ENCODE peak calls at places on chromosomes 16 and 17, in four cellular contexts. One of them, this sample, is unnamed. For H3K27me3 and H3K4me1, the result is how much of the 10 kb centered on the place peaks cover.

GRCh38 chr17:32915108-32915700 is 12.7 kb upstream of the TMEM98 start:
- DNase-seq in astrocyte: no peak
- DNase-seq in lung: peak
- DNase-seq in heart right ventricle: no peak
- DNase-seq in this sample: no peak

GRCh38 chr17:45247429-45248131 is 14.3 kb downstream of the SPATA32 start:
- DNase-seq in lung: peak
- DNase-seq in heart right ventricle: peak
- DNase-seq in astrocyte: peak
- DNase-seq in this sample: peak

GRCh38 chr17:59391026-59391425 is 59.6 kb downstream of the YPEL2 start:
- DNase-seq in lung: no peak
- DNase-seq in heart right ventricle: no peak
- DNase-seq in astrocyte: no peak
- DNase-seq in this sample: no peak

GRCh38 chr17:81459224-81459623 is 53.4 kb downstream of the ACTG1 start:
- DNase-seq in heart right ventricle: peak
- DNase-seq in lung: no peak
- DNase-seq in astrocyte: no peak
- DNase-seq in this sample: no peak

GRCh38 chr17:75835315-75835987 is 8.8 kb downstream of the UNC13D start:
- DNase-seq in lung: no peak
- DNase-seq in astrocyte: no peak
- DNase-seq in heart right ventricle: no peak
- DNase-seq in this sample: no peak

GRCh38 chr17:20123209-20123608 is 114.0 kb downstream of the SPECC1 start:
- DNase-seq in astrocyte: no peak
- DNase-seq in heart right ventricle: no peak
- DNase-seq in lung: no peak
- DNase-seq in this sample: no peak

GRCh38 chr17:4672055-4672630 is 30.7 kb upstream of the ALOX15 start:
- DNase-seq in lung: no peak
- DNase-seq in heart right ventricle: no peak
- DNase-seq in astrocyte: no peak
- DNase-seq in this sample: no peak

GRCh38 chr17:32258383-32259121 is 7.1 kb upstream of the RHBDL3 start:
- DNase-seq in heart right ventricle: no peak
- DNase-seq in astrocyte: no peak
- DNase-seq in lung: no peak
- DNase-seq in this sample: no peak

GRCh38 chr17:43917348-43918025 is 10.2 kb upstream of the MPP2 start:
- DNase-seq in astrocyte: no peak
- DNase-seq in heart right ventricle: peak
- DNase-seq in lung: no peak
- DNase-seq in this sample: no peak

GRCh38 chr17:15341385-15341849 is at the start of gene TEKT3:
- DNase-seq in lung: peak
- DNase-seq in astrocyte: peak
- DNase-seq in heart right ventricle: peak
- DNase-seq in this sample: peak

GRCh38 chr16:30157214-30157613 is 26.2 kb upstream of the CORO1A start:
- DNase-seq in astrocyte: no peak
- DNase-seq in lung: no peak
- DNase-seq in heart right ventricle: no peak
- DNase-seq in this sample: no peak

GRCh38 chr16:88758227-88758943 is 26.6 kb downstream of the PIEZO1 start:
- DNase-seq in lung: no peak
- DNase-seq in heart right ventricle: no peak
- DNase-seq in astrocyte: no peak
- DNase-seq in this sample: no peak

GRCh38 chr17:69869667-69870066 is 205.4 kb upstream of the KCNJ16 start:
- DNase-seq in heart right ventricle: no peak
- DNase-seq in astrocyte: no peak
- DNase-seq in lung: no peak
- DNase-seq in this sample: no peak

GRCh38 chr17:80529904-80530292 is 14.7 kb upstream of the RPTOR start:
- DNase-seq in astrocyte: no peak
- DNase-seq in heart right ventricle: no peak
- DNase-seq in lung: no peak
- DNase-seq in this sample: no peak

GRCh38 chr16:84156342-84156784 is 11.3 kb downstream of the DNAAF1 start:
- DNase-seq in heart right ventricle: no peak
- DNase-seq in astrocyte: peak
- DNase-seq in lung: no peak
- DNase-seq in this sample: no peak

GRCh38 chr17:82873521-82873920 is 33.7 kb upstream of the ZNF750 start:
- DNase-seq in astrocyte: no peak
- DNase-seq in lung: no peak
- DNase-seq in heart right ventricle: no peak
- DNase-seq in this sample: no peak

GRCh38 chr17:35001549-35001948 is 21.2 kb downstream of the LIG3 start:
- DNase-seq in lung: no peak
- DNase-seq in heart right ventricle: no peak
- DNase-seq in astrocyte: no peak
- DNase-seq in this sample: no peak

GRCh38 chr17:65931246-65932149 is 260.4 kb downstream of the CEP112 start:
- DNase-seq in lung: no peak
- DNase-seq in heart right ventricle: peak
- DNase-seq in astrocyte: no peak
- DNase-seq in this sample: no peak

GRCh38 chr16:279531-279930 is 860 bp upstream of the ARHGDIG start:
- DNase-seq in astrocyte: no peak
- DNase-seq in lung: no peak
- DNase-seq in heart right ventricle: no peak
- DNase-seq in this sample: no peak

GRCh38 chr16:280005-280421 is 378 bp upstream of the ARHGDIG start:
- DNase-seq in lung: no peak
- DNase-seq in heart right ventricle: no peak
- DNase-seq in astrocyte: no peak
- DNase-seq in this sample: no peak

GRCh38 chr16:280991-281659 is 734 bp downstream of the ARHGDIG start:
- DNase-seq in heart right ventricle: no peak
- DNase-seq in lung: no peak
- DNase-seq in astrocyte: no peak
- DNase-seq in this sample: no peak

GRCh38 chr16:281660-282249 is 1.2 kb upstream of the PDIA2 start:
- DNase-seq in lung: no peak
- DNase-seq in astrocyte: no peak
- DNase-seq in heart right ventricle: no peak
- DNase-seq in this sample: no peak

GRCh38 chr16:280552-280951 is at the start of gene ARHGDIG:
- DNase-seq in astrocyte: no peak
- DNase-seq in heart right ventricle: no peak
- DNase-seq in lung: no peak
- DNase-seq in this sample: no peak
- H3K27me3 ChIP-seq in astrocyte: under half
- H3K27me3 ChIP-seq in heart right ventricle: under half
- H3K27me3 ChIP-seq in lung: under half
- H3K27me3 ChIP-seq in this sample: under half

GRCh38 chr17:78131172-78132085 is 858 bp downstream of the TMC8 start:
- DNase-seq in lung: no peak
- DNase-seq in astrocyte: no peak
- DNase-seq in heart right ventricle: peak
- DNase-seq in this sample: no peak
- H3K4me1 ChIP-seq in lung: under half
- H3K4me1 ChIP-seq in astrocyte: under half
- H3K4me1 ChIP-seq in heart right ventricle: half or more
- H3K4me1 ChIP-seq in this sample: under half

GRCh38 chr16:56246051-56246817 is 54.9 kb downstream of the GNAO1 start:
- DNase-seq in lung: no peak
- DNase-seq in heart right ventricle: no peak
- DNase-seq in astrocyte: peak
- DNase-seq in this sample: peak
- TF ChIP-seq CTCF in lung: no peak
- TF ChIP-seq CTCF in heart right ventricle: no peak
- TF ChIP-seq CTCF in astrocyte: no peak
- TF ChIP-seq CTCF in this sample: no peak

DNA sequence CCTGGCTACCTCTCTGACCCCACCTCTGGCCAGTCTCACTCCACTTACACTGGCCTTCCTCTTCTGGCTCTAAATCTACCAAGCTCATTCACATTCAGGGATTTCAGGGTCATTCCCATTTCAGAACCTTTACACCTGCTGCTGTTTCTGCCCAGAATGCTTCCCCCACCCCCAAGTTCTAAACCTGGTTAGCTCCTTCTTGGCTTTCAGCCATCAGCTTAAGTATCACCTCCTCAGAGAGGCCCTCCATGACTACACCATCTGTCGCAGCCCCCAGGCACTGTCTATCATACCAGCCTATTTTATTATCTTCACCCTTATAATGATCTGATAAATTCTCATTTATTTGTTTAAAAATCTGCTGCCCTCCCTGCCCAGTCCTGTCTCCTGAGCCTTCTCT is 23.3 kb upstream of the NGFR start:
- DNase-seq in heart right ventricle: no peak
- DNase-seq in lung: no peak
- DNase-seq in astrocyte: no peak
- DNase-seq in this sample: no peak
- H3K27me3 ChIP-seq in heart right ventricle: under half
- H3K27me3 ChIP-seq in lung: under half
- H3K27me3 ChIP-seq in astrocyte: half or more
- H3K27me3 ChIP-seq in this sample: under half

DNA sequence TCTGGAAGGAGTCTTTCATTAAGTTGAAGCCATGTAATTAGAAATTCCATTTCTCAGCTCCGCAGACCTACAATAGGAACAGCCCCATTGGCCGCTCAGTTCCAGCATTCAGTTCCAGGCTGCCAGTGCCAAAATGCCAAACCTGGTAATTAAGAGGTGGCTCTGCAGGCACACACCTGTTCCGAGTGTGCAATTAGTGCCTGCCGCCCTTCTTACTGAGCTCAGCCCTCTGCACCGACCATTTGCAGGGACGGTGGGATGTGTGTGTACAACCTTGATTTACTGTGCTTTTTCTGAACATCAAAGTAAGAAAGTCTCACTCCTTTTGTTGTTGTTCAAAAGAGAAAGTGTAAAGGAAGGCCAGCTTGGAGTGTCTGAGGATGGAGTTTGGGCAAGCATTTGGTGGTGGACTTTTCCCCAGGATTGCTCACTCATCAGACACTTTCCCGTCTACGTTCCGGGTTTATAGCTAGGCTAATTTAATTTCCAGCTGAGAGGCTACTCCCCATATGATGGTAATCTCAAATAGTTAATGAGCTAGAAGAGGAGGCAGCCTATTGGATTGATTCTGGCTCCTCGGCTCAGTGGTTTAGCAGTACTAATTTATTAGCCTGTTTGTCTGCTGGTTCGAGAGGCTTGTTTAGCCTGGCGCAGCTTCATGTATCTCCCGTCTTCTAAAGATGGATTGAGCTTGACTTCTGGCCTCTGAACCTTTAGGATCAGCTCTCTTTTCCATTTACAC is 20.0 kb downstream of the HS3ST3B1 start:
- DNase-seq in lung: no peak
- DNase-seq in astrocyte: peak
- DNase-seq in heart right ventricle: no peak
- DNase-seq in this sample: no peak
- H3K4me1 ChIP-seq in lung: under half
- H3K4me1 ChIP-seq in astrocyte: under half
- H3K4me1 ChIP-seq in heart right ventricle: under half
- H3K4me1 ChIP-seq in this sample: under half

GRCh38 chr17:54324813-54325212 is 502.1 kb downstream of the KIF2B start:
- DNase-seq in heart right ventricle: no peak
- DNase-seq in astrocyte: no peak
- DNase-seq in lung: no peak
- DNase-seq in this sample: no peak
- TF ChIP-seq CTCF in heart right ventricle: no peak
- TF ChIP-seq CTCF in astrocyte: no peak
- TF ChIP-seq CTCF in lung: no peak
- TF ChIP-seq CTCF in this sample: no peak

DNA sequence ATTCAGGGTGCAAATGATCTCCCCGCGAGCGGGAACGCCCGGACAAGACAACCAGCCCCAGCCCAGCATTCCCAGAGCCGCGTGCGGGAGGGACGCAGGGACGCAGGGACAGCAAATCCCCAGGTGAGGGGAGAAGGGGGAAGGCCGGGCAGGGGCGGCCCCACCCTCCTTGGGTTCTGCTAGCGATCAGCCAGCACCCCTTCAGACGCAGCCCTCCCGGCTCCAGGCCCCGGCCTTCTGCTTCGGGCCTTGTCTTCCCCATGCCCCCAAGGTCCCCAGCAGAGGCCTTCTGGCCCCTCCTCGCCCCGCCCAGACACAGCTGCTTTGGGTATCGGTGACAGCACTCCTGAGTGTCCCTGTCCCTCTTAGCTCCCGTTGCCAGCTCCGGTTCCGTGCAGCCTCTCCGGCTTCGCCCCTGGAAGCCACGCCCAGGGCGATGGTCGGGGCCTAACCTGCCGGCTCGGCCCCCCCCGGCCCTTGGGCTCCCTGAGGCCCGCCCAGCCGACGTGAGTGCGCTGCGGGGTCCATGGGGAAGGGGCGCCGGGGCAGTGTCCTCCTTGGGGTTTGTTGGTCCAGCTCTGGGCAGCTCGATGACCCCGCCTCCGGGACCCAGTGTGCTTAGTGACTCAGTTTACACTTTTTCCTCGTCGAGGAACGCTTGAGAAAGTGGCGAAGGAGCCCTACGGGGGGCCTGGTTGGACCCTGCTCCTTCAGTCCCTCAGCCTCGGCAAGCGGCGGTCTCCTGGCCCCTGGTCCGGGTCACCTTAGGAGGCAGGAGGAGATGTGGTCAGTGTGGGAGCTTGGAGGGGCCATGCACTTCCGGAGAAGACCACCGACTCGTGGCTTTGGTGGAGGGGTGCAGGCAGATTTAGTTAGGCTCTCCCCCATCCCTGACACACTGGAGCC is 50.5 kb upstream of the AMZ2 start:
- DNase-seq in lung: no peak
- DNase-seq in astrocyte: no peak
- DNase-seq in heart right ventricle: no peak
- DNase-seq in this sample: peak
- H3K27me3 ChIP-seq in lung: under half
- H3K27me3 ChIP-seq in astrocyte: half or more
- H3K27me3 ChIP-seq in heart right ventricle: half or more
- H3K27me3 ChIP-seq in this sample: under half

GRCh38 chr16:66603537-66604375 is 748 bp upstream of the CMTM3 start:
- DNase-seq in heart right ventricle: peak
- DNase-seq in lung: peak
- DNase-seq in astrocyte: peak
- DNase-seq in this sample: peak
- H3K4me1 ChIP-seq in heart right ventricle: under half
- H3K4me1 ChIP-seq in lung: under half
- H3K4me1 ChIP-seq in astrocyte: under half
- H3K4me1 ChIP-seq in this sample: under half